ENCODE peak calls at places on chromosomes 7 and 10, in ten cellular contexts. H, V, T, W, U, X, P, R, A and N are unnamed samples.

GRCh38 chr10:21518629-21519321 is 6.7 kb downstream of the SKIDA1 start:
- DNase-seq in H (no peak), V (peak; percentile 33), T (peak; percentile 47), W (no peak), U (no peak), X (no peak), P (no peak), R (no peak), A (no peak), N (no peak)

GRCh38 chr10:84789050-84789449 is 460.7 kb downstream of the CCSER2 start:
- DNase-seq in H (no peak), V (no peak), T (no peak), W (no peak), U (no peak), X (no peak), P (no peak), R (no peak), A (no peak), N (peak; percentile 62)

GRCh38 chr10:47165711-47166404 is 134.1 kb upstream of the GDF10 start:
- DNase-seq in H (no peak), V (no peak), T (peak; percentile 42), W (peak; percentile 47), U (peak; percentile 29), X (peak; percentile 91), P (peak; percentile 88), R (peak; percentile 86), A (no peak), N (peak; percentile 94)

GRCh38 chr7:98613601-98614425 is 3.3 kb upstream of the NPTX2 start:
- DNase-seq in H (no peak), V (peak; percentile 37), T (no peak), W (no peak), U (no peak), X (no peak), P (no peak), R (no peak), A (no peak), N (no peak)

GRCh38 chr10:127832456-127832855 is 60.3 kb downstream of the CLRN3 start:
- DNase-seq in H (no peak), V (no peak), T (peak; percentile 43), W (no peak), U (no peak), X (no peak), P (no peak), R (no peak), A (no peak), N (no peak)

GRCh38 chr10:126597206-126597605 is 73.3 kb downstream of the C10orf90 start:
- DNase-seq in H (no peak), V (no peak), T (no peak), W (no peak), U (no peak), X (no peak), P (no peak), R (no peak), A (no peak), N (no peak)

GRCh38 chr10:96374639-96374984 is 15.8 kb upstream of the OPALIN start:
- DNase-seq in H (no peak), V (no peak), T (no peak), W (no peak), U (no peak), X (no peak), P (no peak), R (no peak), A (no peak), N (no peak)

GRCh38 chr10:103181244-103181643 is 11.8 kb downstream of the NT5C2 start:
- DNase-seq in H (no peak), V (no peak), T (no peak), W (no peak), U (no peak), X (no peak), P (no peak), R (no peak), A (no peak), N (no peak)

GRCh38 chr10:72162978-72163377 is 52.8 kb upstream of the ANAPC16 start:
- DNase-seq in H (no peak), V (no peak), T (no peak), W (no peak), U (no peak), X (no peak), P (no peak), R (no peak), A (no peak), N (no peak)

GRCh38 chr10:86204421-86205045 is 162.1 kb downstream of the GRID1 start:
- DNase-seq in H (no peak), V (no peak), T (no peak), W (no peak), U (no peak), X (peak; percentile 55), P (peak; percentile 55), R (no peak), A (no peak), N (no peak)

GRCh38 chr7:39910108-39910869 is 39.8 kb upstream of the CDK13 start:
- DNase-seq in H (no peak), V (no peak), T (no peak), W (no peak), U (no peak), X (no peak), P (no peak), R (no peak), A (peak; percentile 14), N (no peak)

GRCh38 chr10:78579995-78580394 is 488.8 kb upstream of the ZMIZ1 start:
- DNase-seq in H (peak; percentile 32), V (no peak), T (peak; percentile 64), W (no peak), U (peak; percentile 23), X (peak; percentile 89), P (no peak), R (no peak), A (peak; percentile 30), N (no peak)

DNA sequence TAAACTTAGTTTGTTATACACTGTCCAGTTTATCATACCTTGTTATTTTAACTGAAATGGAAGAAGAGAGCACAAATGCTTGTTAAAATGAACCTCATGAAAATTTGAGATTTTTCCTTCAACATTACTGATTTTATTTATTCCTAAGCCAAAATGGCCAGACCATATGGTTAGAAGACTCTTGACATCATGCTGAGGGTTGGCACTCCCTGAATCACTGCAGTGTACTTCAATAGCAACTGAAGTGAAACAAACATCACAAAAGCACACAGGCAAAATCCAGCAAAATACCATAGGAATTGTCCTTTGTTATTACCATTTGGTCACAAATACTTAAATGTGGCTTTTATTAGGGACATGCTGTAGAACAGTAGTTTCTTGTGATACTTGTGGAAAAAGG is 347.8 kb downstream of the NXPH1 start:
- DNase-seq in H (no peak), V (no peak), T (no peak), W (no peak), U (no peak), X (no peak), P (no peak), R (no peak), A (no peak), N (no peak)
- TF ChIP-seq CTCF in H (no peak), V (no peak), T (no peak), W (no peak), U (no peak), X (no peak), P (no peak), R (no peak), A (no peak), N (no peak)

GRCh38 chr7:6709808-6710207 is 3.1 kb upstream of the ZNF12 start:
- DNase-seq in H (no peak), V (peak; percentile 55), T (no peak), W (no peak), U (no peak), X (no peak), P (no peak), R (no peak), A (peak; percentile 58), N (no peak)
- TF ChIP-seq EP300 in H (no peak), V (no peak), T (no peak), W (no peak), U (no peak), X (no peak), P (no peak), R (no peak), A (no peak), N (no peak)

DNA sequence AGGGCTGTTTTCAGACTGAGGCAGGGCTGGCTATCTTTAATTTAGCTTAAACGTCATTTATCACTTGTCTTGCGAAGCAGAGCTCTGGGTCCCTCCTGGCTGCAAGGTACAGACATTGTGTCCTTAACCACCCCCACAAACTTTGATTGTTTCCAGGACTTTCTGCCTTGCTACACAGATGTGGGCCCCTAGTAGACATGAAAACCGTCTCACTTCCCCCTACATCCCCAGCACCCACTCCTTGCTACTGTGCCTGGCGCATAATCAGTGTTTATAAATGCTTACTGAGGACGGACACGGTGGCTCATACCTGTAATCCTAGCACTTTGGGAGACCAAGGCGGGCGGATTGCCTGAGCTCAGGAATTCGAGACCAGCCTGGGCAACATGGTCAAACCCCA is 54.5 kb downstream of the PIP4K2A start:
- DNase-seq in H (no peak), V (no peak), T (no peak), W (no peak), U (no peak), X (no peak), P (no peak), R (no peak), A (no peak), N (no peak)
- TF ChIP-seq CTCF in H (no peak), V (no peak), T (no peak), W (no peak), U (no peak), X (no peak), P (no peak), R (no peak), A (no peak), N (no peak)

GRCh38 chr10:76920581-76920980 is 717.0 kb downstream of the KCNMA1 start:
- DNase-seq in H (no peak), V (no peak), T (no peak), W (no peak), U (no peak), X (no peak), P (no peak), R (no peak), A (no peak), N (peak; percentile 55)

GRCh38 chr10:76922666-76923065 is 714.9 kb downstream of the KCNMA1 start:
- DNase-seq in H (no peak), V (no peak), T (no peak), W (no peak), U (no peak), X (no peak), P (no peak), R (no peak), A (no peak), N (peak; percentile 12)

DNA sequence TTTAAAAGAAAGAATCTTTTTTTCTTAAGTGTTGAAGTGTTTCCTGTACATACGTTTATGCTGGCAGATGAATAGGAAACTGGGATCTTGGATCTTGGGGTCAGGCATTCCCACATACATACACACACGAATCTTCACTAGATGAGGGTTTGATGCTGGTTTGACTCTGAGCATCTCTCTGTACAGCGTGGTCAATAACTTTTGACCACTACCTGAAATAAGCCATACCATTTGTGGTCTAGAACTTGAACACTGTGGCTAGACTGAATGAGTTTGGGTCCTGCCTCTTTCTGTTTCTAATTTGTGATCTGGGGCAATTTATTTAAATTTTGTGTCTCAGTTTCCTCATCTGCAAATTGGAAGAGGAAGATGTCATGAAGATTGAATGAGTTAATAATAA is 711.6 kb downstream of the KCNMA1 start:
- DNase-seq in H (no peak), V (no peak), T (no peak), W (no peak), U (no peak), X (no peak), P (no peak), R (no peak), A (no peak), N (no peak)
- TF ChIP-seq EP300 in H (no peak), V (no peak), T (no peak), W (no peak), U (no peak), X (no peak), P (no peak), R (no peak), A (no peak), N (no peak)